ENCODE peak calls at places on chromosomes 1 and 21, in nine cellular contexts. L, R, N, P, B, T, D, O and K are unnamed samples.

GRCh38 chr1:217921126-217921900 is 290.2 kb downstream of the SPATA17 start:
- DNase-seq in L (no peak), R (no peak), N (peak), P (no peak), B (no peak), T (peak), D (no peak), O (no peak), K (no peak)

GRCh38 chr1:160361199-160361598 is 5.7 kb upstream of the NHLH1 start:
- DNase-seq in L (no peak), R (no peak), N (no peak), P (no peak), B (no peak), T (no peak), D (no peak), O (no peak), K (no peak)

GRCh38 chr1:58515794-58516401 is 30.6 kb downstream of the OMA1 start:
- DNase-seq in L (peak), R (peak), N (peak), P (peak), B (peak), T (peak), D (peak), O (peak), K (peak)

GRCh38 chr1:57590978-57591377 is 167.1 kb upstream of the DAB1 start:
- DNase-seq in L (no peak), R (no peak), N (peak), P (no peak), B (no peak), T (no peak), D (no peak), O (no peak), K (no peak)

GRCh38 chr21:36082140-36082742 is 12.4 kb downstream of the CBR1 start:
- DNase-seq in L (no peak), R (no peak), N (no peak), P (no peak), B (no peak), T (peak), D (no peak), O (no peak), K (peak)

GRCh38 chr21:31731112-31731801 is 661 bp downstream of the SCAF4 start:
- DNase-seq in L (no peak), R (peak), N (peak), P (peak), B (peak), T (peak), D (peak), O (peak), K (peak)

GRCh38 chr1:236131916-236132315 is 10.4 kb upstream of the GPR137B start:
- DNase-seq in L (no peak), R (no peak), N (no peak), P (no peak), B (no peak), T (no peak), D (no peak), O (no peak), K (no peak)

GRCh38 chr1:83978056-83978455 is 20.9 kb downstream of the TTLL7 start:
- DNase-seq in L (no peak), R (no peak), N (no peak), P (no peak), B (no peak), T (no peak), D (no peak), O (no peak), K (no peak)

GRCh38 chr1:212515329-212515760 is 82.6 kb downstream of the NENF start:
- DNase-seq in L (no peak), R (no peak), N (no peak), P (no peak), B (no peak), T (no peak), D (no peak), O (no peak), K (no peak)

GRCh38 chr21:43626390-43626789 is 32.9 kb downstream of the HSF2BP start:
- DNase-seq in L (no peak), R (no peak), N (peak), P (no peak), B (no peak), T (no peak), D (no peak), O (no peak), K (peak)

DNA sequence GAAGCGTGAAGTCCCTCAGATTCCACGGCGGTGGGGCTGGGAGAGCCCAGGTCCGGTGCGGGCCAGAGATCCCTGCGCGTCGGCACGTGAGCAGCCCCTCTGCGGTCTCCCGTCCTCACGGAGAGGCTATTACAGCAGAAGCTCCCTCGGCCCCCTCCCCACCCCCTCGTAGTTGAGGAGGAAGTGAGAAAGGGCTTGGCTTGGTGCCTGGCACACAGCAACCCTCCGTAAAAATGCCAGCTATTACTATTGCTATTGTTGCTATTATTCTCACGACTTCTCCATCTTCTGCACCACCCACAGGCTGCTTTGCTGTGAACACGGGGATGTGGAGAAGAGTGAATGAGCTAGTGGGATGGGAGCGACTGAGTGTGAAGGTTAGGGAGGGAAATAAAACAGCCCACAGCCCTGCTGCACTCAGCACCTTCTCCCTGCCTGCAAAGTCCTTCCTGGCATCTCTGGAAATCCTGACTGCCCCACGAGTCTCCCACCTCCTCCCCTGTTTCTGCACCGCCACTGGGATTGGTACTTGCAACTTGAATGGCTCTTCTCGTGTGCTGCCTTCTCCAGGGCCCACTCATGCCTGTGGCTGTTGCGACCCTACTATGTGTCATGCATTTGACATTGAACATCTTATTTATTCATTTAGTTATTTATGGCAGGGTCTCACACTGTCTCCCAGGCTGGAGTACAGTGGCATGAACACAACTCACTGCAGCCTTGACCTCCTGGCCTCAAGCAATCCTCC is 26.6 kb downstream of the ZBTB18 start:
- DNase-seq in L (no peak), R (no peak), N (no peak), P (no peak), B (no peak), T (no peak), D (no peak), O (no peak), K (no peak)
- TF ChIP-seq CTCF in L (no peak), R (no peak), N (no peak), P (no peak), B (no peak), T (no peak), D (no peak), O (no peak), K (no peak)

GRCh38 chr1:27394925-27395324 is 2.5 kb downstream of the GPR3 start:
- DNase-seq in L (no peak), R (no peak), N (no peak), P (no peak), B (no peak), T (no peak), D (no peak), O (no peak), K (no peak)

GRCh38 chr1:27392096-27392777 is at the start of gene GPR3:
- DNase-seq in L (peak), R (peak), N (peak), P (peak), B (peak), T (peak), D (peak), O (peak), K (peak)

GRCh38 chr1:27394282-27394658 is 1.8 kb downstream of the GPR3 start:
- DNase-seq in L (no peak), R (no peak), N (no peak), P (no peak), B (no peak), T (no peak), D (no peak), O (no peak), K (no peak)

GRCh38 chr1:27392778-27393635 is 585 bp downstream of the GPR3 start:
- DNase-seq in L (no peak), R (peak), N (no peak), P (no peak), B (peak), T (no peak), D (no peak), O (no peak), K (no peak)

GRCh38 chr1:27393641-27394281 is 1.3 kb downstream of the GPR3 start:
- DNase-seq in L (no peak), R (no peak), N (no peak), P (no peak), B (no peak), T (no peak), D (no peak), O (no peak), K (no peak)
- H3K4me3 ChIP-seq in L (no peak), R (no peak), N (no peak), P (no peak), B (no peak), T (no peak), D (no peak), O (no peak), K (no peak)

GRCh38 chr1:12309783-12310742 is 80.2 kb downstream of the VPS13D start:
- DNase-seq in L (peak), R (no peak), N (no peak), P (peak), B (no peak), T (peak), D (no peak), O (no peak), K (peak)

GRCh38 chr1:12316331-12316730 is 86.5 kb downstream of the VPS13D start:
- DNase-seq in L (peak), R (no peak), N (peak), P (no peak), B (no peak), T (no peak), D (no peak), O (no peak), K (peak)

GRCh38 chr1:12315126-12315525 is 85.3 kb downstream of the VPS13D start:
- DNase-seq in L (peak), R (no peak), N (no peak), P (no peak), B (no peak), T (peak), D (no peak), O (no peak), K (peak)

GRCh38 chr1:12314328-12314903 is 84.6 kb downstream of the VPS13D start:
- DNase-seq in L (peak), R (peak), N (no peak), P (no peak), B (no peak), T (peak), D (no peak), O (no peak), K (peak)
- TF ChIP-seq CTCF in L (peak), R (peak), N (peak), P (peak), B (peak), T (no peak), D (peak), O (peak), K (peak)

DNA sequence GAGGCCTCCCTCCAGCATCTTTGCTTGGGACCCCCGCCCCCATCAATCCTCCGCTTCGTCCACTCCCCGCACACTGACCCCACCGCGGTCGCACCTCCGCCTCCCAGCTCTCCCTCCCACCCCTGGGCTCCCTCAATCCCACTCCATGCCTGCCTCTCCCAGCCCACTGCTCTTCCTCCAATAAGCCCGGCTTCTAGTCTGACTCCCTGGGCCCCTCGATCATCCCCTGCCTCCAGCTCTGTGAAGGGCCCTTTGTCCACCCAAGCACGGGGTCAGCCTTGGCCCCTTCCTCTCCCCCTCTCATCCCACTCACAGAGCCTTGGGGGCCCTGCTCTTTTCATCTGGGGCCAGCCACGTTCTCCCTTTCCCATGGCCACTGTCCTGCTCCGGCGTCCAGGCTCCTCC is 1.5 kb upstream of the TMEM200B start:
- DNase-seq in L (no peak), R (no peak), N (no peak), P (peak), B (no peak), T (no peak), D (no peak), O (no peak), K (no peak)
- H3K4me3 ChIP-seq in L (peak), R (peak), N (no peak), P (peak), B (peak), T (peak), D (no peak), O (no peak), K (peak)

DNA sequence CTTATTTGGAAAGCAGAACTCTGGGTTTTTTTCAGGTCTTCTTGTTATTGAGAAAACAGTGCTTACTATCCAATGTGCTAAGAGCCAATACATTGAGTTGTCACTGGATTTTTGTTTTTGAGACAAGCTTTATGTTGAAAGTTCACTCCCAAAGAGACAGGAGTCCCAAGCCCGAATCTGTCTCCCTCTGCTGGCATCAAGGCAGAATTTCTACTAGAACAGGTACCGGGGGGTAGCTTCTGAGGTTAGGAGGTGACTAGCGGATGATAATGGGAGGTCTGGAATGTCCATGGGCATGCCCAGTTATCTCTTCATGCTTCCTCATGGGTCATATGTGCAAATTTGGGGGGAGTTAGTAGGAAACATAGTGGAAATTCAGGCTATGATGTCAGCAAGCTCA is 25.1 kb downstream of the ZNF124 start:
- DNase-seq in L (no peak), R (no peak), N (no peak), P (no peak), B (peak), T (no peak), D (no peak), O (no peak), K (no peak)
- TF ChIP-seq CTCF in L (no peak), R (no peak), N (no peak), P (no peak), B (peak), T (no peak), D (no peak), O (no peak), K (peak)

DNA sequence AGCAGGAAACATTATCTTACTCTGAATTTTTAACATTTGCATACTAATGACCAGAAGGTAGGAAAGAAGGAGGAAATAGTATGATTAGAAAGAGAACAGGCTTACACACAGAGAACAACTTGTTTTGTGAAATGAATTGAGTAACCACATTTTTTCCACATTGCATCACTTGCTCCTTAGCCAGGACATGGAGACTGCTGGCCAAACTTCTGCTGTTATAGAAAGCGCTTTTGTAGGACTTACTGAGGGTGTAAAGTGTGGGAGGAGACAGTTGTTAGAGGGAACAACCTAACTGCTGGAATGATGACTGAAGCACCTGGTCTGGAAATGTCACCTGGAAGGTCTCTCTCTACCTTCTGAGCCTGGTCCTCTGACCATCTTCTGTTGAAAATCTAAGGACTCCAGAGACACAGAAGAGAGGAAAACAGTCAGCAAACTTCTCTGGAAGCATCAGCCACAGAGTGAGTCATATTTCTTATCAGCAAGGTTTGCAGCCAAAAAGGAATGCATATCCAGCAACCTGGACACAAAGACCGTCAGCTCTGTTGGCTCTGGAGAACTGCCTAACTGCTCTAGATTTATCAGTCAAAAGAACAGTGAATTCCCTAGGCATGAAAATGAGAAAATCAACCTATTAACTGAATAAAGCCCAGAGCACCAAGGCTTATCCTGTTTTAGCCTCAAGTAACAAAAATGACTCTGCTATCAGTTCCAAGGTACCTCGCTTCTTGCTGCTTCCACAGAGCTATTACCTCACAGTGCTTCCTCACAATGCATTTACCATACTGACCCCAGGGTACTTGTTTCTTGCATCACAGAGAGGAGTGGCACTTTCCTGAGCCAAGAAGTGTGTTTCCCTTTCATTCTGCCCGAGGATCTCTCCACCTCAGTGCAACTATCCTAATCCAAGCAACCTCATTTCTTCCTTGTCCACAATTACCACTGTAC is 88.1 kb upstream of the SLFNL1 start:
- DNase-seq in L (peak), R (peak), N (peak), P (peak), B (peak), T (peak), D (peak), O (no peak), K (peak)
- H3K4me3 ChIP-seq in L (peak), R (peak), N (no peak), P (no peak), B (no peak), T (no peak), D (no peak), O (no peak), K (peak)

GRCh38 chr1:234578735-234579134 is 31.2 kb downstream of the IRF2BP2 start:
- DNase-seq in L (no peak), R (no peak), N (no peak), P (no peak), B (no peak), T (no peak), D (no peak), O (no peak), K (no peak)
- TF ChIP-seq CTCF in L (no peak), R (no peak), N (no peak), P (no peak), B (no peak), T (no peak), D (no peak), O (no peak), K (no peak)

DNA sequence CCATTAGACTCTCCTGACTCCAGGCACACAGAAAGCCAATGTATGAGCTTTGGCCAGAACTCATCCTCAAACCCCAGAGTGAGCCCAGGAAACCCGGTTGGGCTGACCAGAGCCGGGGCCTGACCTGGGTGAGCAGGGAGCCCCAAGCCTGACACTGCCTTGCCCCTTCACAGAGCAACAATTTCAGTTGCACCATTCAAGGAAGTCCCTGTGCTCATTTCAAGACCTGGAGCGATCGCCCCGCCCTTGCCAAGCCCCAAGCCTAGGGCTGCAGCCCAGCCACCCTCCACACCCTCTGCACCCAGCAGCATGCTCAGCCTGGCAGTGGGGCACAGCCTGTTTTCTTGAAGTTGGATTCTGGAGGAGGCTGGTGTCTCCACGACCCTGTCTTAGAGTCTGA is 2.3 kb downstream of the NBL1 start:
- DNase-seq in L (no peak), R (no peak), N (no peak), P (no peak), B (no peak), T (no peak), D (no peak), O (no peak), K (no peak)
- H3K4me3 ChIP-seq in L (peak), R (no peak), N (no peak), P (peak), B (no peak), T (peak), D (no peak), O (no peak), K (peak)

DNA sequence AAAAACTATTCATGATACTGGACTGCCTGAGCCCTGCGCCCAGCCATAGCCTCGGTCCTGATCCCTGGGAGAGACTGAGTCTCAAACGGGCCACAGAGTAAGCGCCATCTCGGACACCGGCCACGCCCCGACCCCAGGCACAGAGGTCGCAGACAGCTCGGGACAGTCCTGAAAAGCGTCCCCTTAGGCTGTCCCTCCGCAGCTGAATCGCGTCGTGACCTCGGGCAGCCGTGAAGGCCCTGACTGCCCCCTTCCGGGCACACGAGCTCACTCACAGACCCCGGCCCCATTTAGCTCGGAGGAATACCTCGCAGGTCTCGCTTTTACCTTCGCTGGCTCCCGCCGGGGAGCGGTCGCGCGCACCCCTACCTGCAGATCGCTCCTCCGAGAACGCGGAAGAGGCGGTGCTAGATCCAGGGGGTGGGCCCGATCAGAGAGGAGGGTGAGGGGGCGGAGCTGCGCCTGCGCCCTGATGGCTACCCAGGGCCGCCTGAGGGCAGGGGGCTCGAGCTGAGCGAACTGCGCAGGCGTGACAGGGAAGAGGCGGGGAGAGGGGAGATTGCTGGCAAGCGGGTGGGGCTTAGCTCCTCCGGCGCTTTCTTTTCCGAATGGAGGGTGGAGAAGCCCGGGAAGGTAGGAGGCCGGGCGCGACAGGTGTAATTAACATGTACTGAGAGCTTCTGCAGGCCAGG is at the start of gene MKNK1:
- DNase-seq in L (peak), R (peak), N (peak), P (peak), B (peak), T (peak), D (peak), O (peak), K (peak)
- TF ChIP-seq CTCF in L (peak), R (no peak), N (peak), P (no peak), B (no peak), T (peak), D (no peak), O (no peak), K (peak)